ENCODE peak calls at places on chromosome 21, in nine cellular contexts. L is NCI-H2171 treated with DMSO at 0.1 percent for 48 hours; B is EL; J is T-helper 1 cell; E is T-cell; S is CD4-positive, alpha-beta T cell; C is KBM-7; M is HS-5; O is smooth muscle cell of the brain vasculature. K is an unnamed sample.
A peak's percentile ranks its signal among the peaks of the same experiment; 100 is the strongest.

GRCh38 chr21:26388731-26389231 is 184.3 kb downstream of the CYYR1 start:
- DNase-seq in L (peak; percentile 11), B (peak; percentile 86), J (no peak), E (no peak), S (no peak), C (no peak), M (peak; percentile 68), O (no peak), K (no peak)

GRCh38 chr21:25871566-25871965 is 136.8 kb downstream of the GABPA start:
- DNase-seq in L (no peak), B (no peak), J (no peak), E (no peak), S (no peak), C (peak; percentile 28), M (no peak), O (no peak), K (no peak)

GRCh38 chr21:42262826-42263225 is 43.9 kb downstream of the ABCG1 start:
- DNase-seq in L (no peak), B (no peak), J (no peak), E (no peak), S (no peak), C (no peak), M (no peak), O (no peak), K (peak; percentile 73)

GRCh38 chr21:28922368-28922767 is 70.3 kb downstream of the LTN1 start:
- DNase-seq in L (no peak), B (no peak), J (no peak), E (no peak), S (no peak), C (no peak), M (no peak), O (no peak), K (no peak)

GRCh38 chr21:45385549-45386050 is 19.4 kb upstream of the COL18A1 start:
- DNase-seq in L (no peak), B (no peak), J (no peak), E (no peak), S (no peak), C (no peak), M (no peak), O (no peak), K (no peak)

GRCh38 chr21:44984792-44985440 is 45.1 kb downstream of the SLX9 start:
- DNase-seq in L (no peak), B (no peak), J (peak; percentile 1), E (no peak), S (no peak), C (no peak), M (no peak), O (no peak), K (peak; percentile 89)

GRCh38 chr21:43890042-43890441 is 25.0 kb downstream of the AGPAT3 start:
- DNase-seq in L (no peak), B (no peak), J (no peak), E (no peak), S (no peak), C (no peak), M (no peak), O (no peak), K (no peak)

GRCh38 chr21:39445339-39446269 is at the start of gene LCA5L:
- DNase-seq in L (peak; percentile 76), B (peak; percentile 92), J (peak; percentile 94), E (peak; percentile 83), S (peak; percentile 91), C (peak; percentile 95), M (peak; percentile 55), O (peak; percentile 56), K (peak; percentile 99)

GRCh38 chr21:41901099-41901498 is 22.0 kb upstream of the PRDM15 start:
- DNase-seq in L (no peak), B (no peak), J (no peak), E (no peak), S (no peak), C (no peak), M (no peak), O (no peak), K (no peak)

GRCh38 chr21:17542371-17542992 is 29.6 kb downstream of the CXADR start:
- DNase-seq in L (peak; percentile 16), B (no peak), J (no peak), E (no peak), S (no peak), C (no peak), M (no peak), O (no peak), K (no peak)

GRCh38 chr21:41742073-41742875 is 24.6 kb downstream of the RIPK4 start:
- DNase-seq in L (no peak), B (no peak), J (no peak), E (no peak), S (no peak), C (no peak), M (no peak), O (no peak), K (no peak)

GRCh38 chr21:22297575-22297974 is 1299.4 kb downstream of the NCAM2 start:
- DNase-seq in L (no peak), B (no peak), J (no peak), E (no peak), S (no peak), C (no peak), M (no peak), O (no peak), K (no peak)

GRCh38 chr21:46188226-46189212 is 4.3 kb upstream of the SPATC1L start:
- DNase-seq in L (peak; percentile 52), B (peak; percentile 76), J (no peak), E (no peak), S (no peak), C (peak; percentile 41), M (no peak), O (peak; percentile 24), K (no peak)

GRCh38 chr21:45022348-45022675 is 52.1 kb upstream of the ADARB1 start:
- DNase-seq in L (no peak), B (no peak), J (no peak), E (no peak), S (no peak), C (no peak), M (no peak), O (no peak), K (no peak)

GRCh38 chr21:42147386-42148020 is 71.4 kb upstream of the ABCG1 start:
- DNase-seq in L (no peak), B (no peak), J (no peak), E (no peak), S (peak; percentile 21), C (no peak), M (no peak), O (no peak), K (no peak)

GRCh38 chr21:25552856-25553255 is 54.4 kb downstream of the MRPL39 start:
- DNase-seq in L (no peak), B (no peak), J (no peak), E (no peak), S (no peak), C (no peak), M (no peak), O (no peak), K (no peak)

GRCh38 chr21:35578831-35579470 is 481.4 kb downstream of the SETD4 start:
- DNase-seq in L (no peak), B (peak; percentile 34), J (no peak), E (no peak), S (no peak), C (no peak), M (no peak), O (no peak), K (no peak)

GRCh38 chr21:44405948-44406872 is 49.1 kb upstream of the LRRC3 start:
- DNase-seq in L (no peak), B (peak; percentile 83), J (no peak), E (no peak), S (no peak), C (no peak), M (peak; percentile 84), O (no peak), K (no peak)

GRCh38 chr21:32861871-32862270 is 90.3 kb upstream of the PAXBP1 start:
- DNase-seq in L (peak; percentile 14), B (no peak), J (no peak), E (no peak), S (no peak), C (no peak), M (no peak), O (no peak), K (no peak)

GRCh38 chr21:37198989-37199924 is 67.9 kb downstream of the VPS26C start:
- DNase-seq in L (no peak), B (peak; percentile 86), J (no peak), E (no peak), S (no peak), C (no peak), M (no peak), O (peak; percentile 39), K (peak; percentile 86)

GRCh38 chr21:42624095-42624830 is 29.2 kb upstream of the PDE9A start:
- DNase-seq in L (no peak), B (no peak), J (no peak), E (no peak), S (no peak), C (peak; percentile 37), M (no peak), O (no peak), K (no peak)

GRCh38 chr21:17610862-17611261 is 1.8 kb downstream of the BTG3 start:
- DNase-seq in L (no peak), B (peak; percentile 7), J (no peak), E (no peak), S (no peak), C (peak; percentile 19), M (no peak), O (no peak), K (peak; percentile 75)

GRCh38 chr21:37193006-37193405 is 74.1 kb downstream of the VPS26C start:
- DNase-seq in L (no peak), B (no peak), J (no peak), E (no peak), S (no peak), C (no peak), M (no peak), O (no peak), K (no peak)

GRCh38 chr21:25563399-25564116 is 43.7 kb downstream of the MRPL39 start:
- DNase-seq in L (no peak), B (peak; percentile 26), J (peak; percentile 10), E (no peak), S (no peak), C (peak; percentile 72), M (no peak), O (no peak), K (no peak)

GRCh38 chr21:24197132-24197643 is 1410.1 kb downstream of the MRPL39 start:
- DNase-seq in L (no peak), B (no peak), J (no peak), E (no peak), S (no peak), C (no peak), M (no peak), O (no peak), K (no peak)

GRCh38 chr21:29217818-29218252 is 80.9 kb upstream of the BACH1 start:
- DNase-seq in L (no peak), B (peak; percentile 98), J (no peak), E (no peak), S (no peak), C (no peak), M (peak; percentile 99), O (peak; percentile 57), K (peak; percentile 39)

GRCh38 chr21:45282283-45283018 is 5.2 kb downstream of the POFUT2 start:
- DNase-seq in L (no peak), B (no peak), J (no peak), E (no peak), S (peak; percentile 19), C (no peak), M (no peak), O (no peak), K (peak; percentile 23)

GRCh38 chr21:35249636-35250035 is 200.5 kb upstream of the RUNX1 start:
- DNase-seq in L (no peak), B (no peak), J (no peak), E (no peak), S (no peak), C (no peak), M (no peak), O (no peak), K (no peak)

GRCh38 chr21:15682977-15683376 is 46.8 kb upstream of the USP25 start:
- DNase-seq in L (no peak), B (peak; percentile 61), J (no peak), E (no peak), S (no peak), C (no peak), M (no peak), O (no peak), K (no peak)

GRCh38 chr21:36705679-36706481 is 7.0 kb downstream of the SIM2 start:
- DNase-seq in L (no peak), B (no peak), J (no peak), E (no peak), S (no peak), C (no peak), M (no peak), O (no peak), K (peak; percentile 77)

GRCh38 chr21:34642211-34643075 is 26.4 kb upstream of the CLIC6 start:
- DNase-seq in L (no peak), B (peak; percentile 77), J (no peak), E (no peak), S (no peak), C (no peak), M (no peak), O (no peak), K (peak; percentile 38)

K was measured in osteoblast.